ENCODE peak calls at places on chromosomes 4 and X, in four cellular contexts. W is ureter, Z is RWPE1, G is neural crest cell. A is an unnamed sample.

GRCh38 chr4:133565379-133565778 is 416.3 kb downstream of the PCDH10 start:
- DNase-seq in W (no peak), Z (peak), G (no peak), A (no peak)

GRCh38 chrX:101656817-101657216 is 2.8 kb downstream of the ARMCX2 start:
- DNase-seq in W (no peak), Z (no peak), G (no peak), A (no peak)

GRCh38 chrX:16528620-16529019 is 121.3 kb upstream of the S100G start:
- DNase-seq in W (no peak), Z (no peak), G (no peak), A (no peak)

GRCh38 chr4:78610546-78611214 is 59.1 kb downstream of the ANXA3 start:
- DNase-seq in W (no peak), Z (no peak), G (no peak), A (no peak)

GRCh38 chrX:40147399-40148188 is 49.8 kb upstream of the BCOR start:
- DNase-seq in W (no peak), Z (no peak), G (no peak), A (no peak)

GRCh38 chr4:148557793-148558192 is 115.6 kb upstream of the NR3C2 start:
- DNase-seq in W (no peak), Z (no peak), G (no peak), A (no peak)

GRCh38 chrX:121733514-121733913 is 686.1 kb downstream of the GLUD2 start:
- DNase-seq in W (no peak), Z (peak), G (no peak), A (no peak)

GRCh38 chr4:10079256-10079655 is 37.3 kb downstream of the WDR1 start:
- DNase-seq in W (no peak), Z (no peak), G (no peak), A (no peak)

GRCh38 chr4:69584135-69584534 is 55.3 kb downstream of the UGT2A2 start:
- DNase-seq in W (no peak), Z (no peak), G (no peak), A (no peak)

GRCh38 chr4:142091085-142091513 is 454.7 kb downstream of the IL15 start:
- DNase-seq in W (no peak), Z (peak), G (no peak), A (no peak)

GRCh38 chr4:169485791-169486742 is 126.3 kb downstream of the NEK1 start:
- DNase-seq in W (no peak), Z (peak), G (peak), A (peak)

GRCh38 chr4:88533937-88534750 is 10.6 kb upstream of the PYURF start:
- DNase-seq in W (no peak), Z (peak), G (no peak), A (no peak)

GRCh38 chrX:29090811-29091210 is 503.6 kb downstream of the IL1RAPL1 start:
- DNase-seq in W (no peak), Z (no peak), G (peak), A (peak)

GRCh38 chr4:77169496-77169895 is 12.5 kb downstream of the CCNG2 start:
- DNase-seq in W (no peak), Z (no peak), G (no peak), A (no peak)

GRCh38 chr4:52998413-52998812 is 136.3 kb downstream of the RASL11B start:
- DNase-seq in W (no peak), Z (no peak), G (no peak), A (no peak)

GRCh38 chr4:37656649-37657048 is 29.5 kb downstream of the RELL1 start:
- DNase-seq in W (no peak), Z (no peak), G (no peak), A (no peak)

GRCh38 chr4:161919442-161920220 is 244.2 kb downstream of the FSTL5 start:
- DNase-seq in W (no peak), Z (no peak), G (no peak), A (no peak)

GRCh38 chrX:9788908-9789307 is 2.7 kb downstream of the SHROOM2 start:
- DNase-seq in W (no peak), Z (no peak), G (no peak), A (no peak)

GRCh38 chr4:71498002-71498401 is 159.2 kb downstream of the SLC4A4 start:
- DNase-seq in W (no peak), Z (no peak), G (no peak), A (no peak)

GRCh38 chr4:156294577-156294976 is 340.9 kb upstream of the CTSO start:
- DNase-seq in W (no peak), Z (peak), G (no peak), A (peak)

GRCh38 chrX:37684426-37684825 is 1.2 kb upstream of the XK start:
- DNase-seq in W (no peak), Z (no peak), G (no peak), A (no peak)

GRCh38 chrX:149962859-149963757 is 24.8 kb upstream of the EOLA2 start:
- DNase-seq in W (no peak), Z (peak), G (peak), A (peak)

GRCh38 chr4:150173854-150174398 is 95.7 kb downstream of the DCLK2 start:
- DNase-seq in W (no peak), Z (no peak), G (peak), A (no peak)

GRCh38 chrX:20620301-20620700 is 353.6 kb upstream of the RPS6KA3 start:
- DNase-seq in W (no peak), Z (peak), G (no peak), A (no peak)

GRCh38 chr4:26484538-26484937 is 5.7 kb downstream of the CCKAR start:
- DNase-seq in W (no peak), Z (no peak), G (no peak), A (no peak)

GRCh38 chr4:86909540-86909939 is 17.3 kb upstream of the C4orf36 start:
- DNase-seq in W (no peak), Z (no peak), G (no peak), A (no peak)

GRCh38 chr4:99677161-99677560 is 19.5 kb upstream of the C4orf54 start:
- DNase-seq in W (no peak), Z (no peak), G (no peak), A (no peak)

GRCh38 chrX:125622899-125623298 is 303.2 kb downstream of the TEX13C start:
- DNase-seq in W (no peak), Z (no peak), G (no peak), A (no peak)

GRCh38 chrX:118773782-118774181 is 46.4 kb downstream of the IL13RA1 start:
- DNase-seq in W (peak), Z (peak), G (no peak), A (no peak)

GRCh38 chrX:8345473-8345872 is 119.2 kb upstream of the VCX3B start:
- DNase-seq in W (no peak), Z (peak), G (no peak), A (no peak)

GRCh38 chr4:149145803-149146202 is 669.8 kb downstream of the IQCM start:
- DNase-seq in W (no peak), Z (no peak), G (no peak), A (no peak)

GRCh38 chr4:74543247-74543670 is 98.3 kb downstream of the AREG start:
- DNase-seq in W (no peak), Z (no peak), G (no peak), A (no peak)

GRCh38 chr4:137283737-137284136 is 248.6 kb downstream of the PCDH18 start:
- DNase-seq in W (no peak), Z (peak), G (no peak), A (peak)

GRCh38 chr4:83240379-83240875 is 44.2 kb downstream of the COQ2 start:
- DNase-seq in W (no peak), Z (no peak), G (no peak), A (no peak)

GRCh38 chrX:76987381-76987780 is 459.8 kb upstream of the FGF16 start:
- DNase-seq in W (no peak), Z (no peak), G (no peak), A (no peak)

GRCh38 chr4:101114936-101115372 is 232.4 kb downstream of the PPP3CA start:
- DNase-seq in W (no peak), Z (peak), G (peak), A (peak)

GRCh38 chr4:18020145-18020670 is 1.3 kb downstream of the LCORL start:
- DNase-seq in W (no peak), Z (no peak), G (peak), A (peak)

GRCh38 chr4:113738251-113738650 is 23.3 kb downstream of the CAMK2D start:
- DNase-seq in W (no peak), Z (no peak), G (no peak), A (no peak)